ENCODE peak calls at places on chromosome X, in five cellular contexts. B, I, R, K and D are unnamed samples.

GRCh38 chrX:155938132-155938531 is 57.0 kb downstream of the VAMP7 start:
- DNase-seq in I (no peak), K (no peak), B (no peak), R (no peak), D (no peak)

GRCh38 chrX:31333181-31333831 is 261.5 kb upstream of the FTHL17 start:
- DNase-seq in B (no peak), R (no peak), K (no peak), I (no peak), D (peak)

GRCh38 chrX:9902651-9903050 is 64.5 kb upstream of the CLDN34 start:
- DNase-seq in I (no peak), R (no peak), B (no peak), K (no peak), D (peak)

GRCh38 chrX:19772759-19773623 is 114.4 kb downstream of the SH3KBP1 start:
- DNase-seq in R (no peak), I (no peak), K (no peak), B (no peak), D (no peak)

GRCh38 chrX:24259544-24260240 is 54.2 kb downstream of the SUPT20HL2 start:
- DNase-seq in R (no peak), K (peak), I (peak), B (peak), D (peak)

GRCh38 chrX:9149831-9150230 is 115.9 kb upstream of the FAM9B start:
- DNase-seq in I (no peak), B (no peak), R (no peak), K (no peak), D (peak)

GRCh38 chrX:12702509-12703091 is 88.6 kb upstream of the PRPS2 start:
- DNase-seq in K (peak), I (peak), B (peak), R (no peak), D (no peak)

GRCh38 chrX:155056877-155057792 is 13.8 kb downstream of the CMC4 start:
- DNase-seq in R (peak), I (peak), K (peak), B (peak), D (peak)

GRCh38 chrX:136227948-136228584 is 23.1 kb downstream of the MAP7D3 start:
- DNase-seq in I (no peak), K (no peak), B (no peak), R (no peak), D (peak)

GRCh38 chrX:150219374-150220185 is 143.5 kb upstream of the MAMLD1 start:
- DNase-seq in R (no peak), B (peak), K (no peak), I (no peak), D (peak)

GRCh38 chrX:20739038-20739745 is 472.5 kb upstream of the RPS6KA3 start:
- DNase-seq in I (no peak), K (no peak), R (no peak), B (no peak), D (no peak)

GRCh38 chrX:22800360-22800759 is 199.4 kb upstream of the DDX53 start:
- DNase-seq in R (no peak), K (no peak), B (peak), I (no peak), D (peak)

GRCh38 chrX:151359931-151360871 is 36.8 kb upstream of the VMA21 start:
- DNase-seq in I (peak), B (no peak), R (no peak), K (peak), D (no peak)

GRCh38 chrX:133660356-133660755 is 245.1 kb upstream of the GPC4 start:
- DNase-seq in I (no peak), R (no peak), K (no peak), B (no peak), D (peak)

GRCh38 chrX:72479324-72480274 is 93.0 kb downstream of the HDAC8 start:
- DNase-seq in I (peak), B (no peak), R (no peak), K (no peak), D (no peak)

GRCh38 chrX:124504106-124504983 is 158.0 kb downstream of the SH2D1A start:
- DNase-seq in B (no peak), R (no peak), I (no peak), K (no peak), D (no peak)

GRCh38 chrX:50971390-50971789 is 60.9 kb downstream of the BMP15 start:
- DNase-seq in K (no peak), I (no peak), B (no peak), R (no peak), D (no peak)

GRCh38 chrX:129622757-129623301 is 31.9 kb downstream of the APLN start:
- DNase-seq in K (no peak), B (no peak), R (peak), I (no peak), D (peak)

GRCh38 chrX:100812216-100813158 is 7.7 kb upstream of the CSTF2 start:
- DNase-seq in R (no peak), K (no peak), I (no peak), B (no peak), D (no peak)

GRCh38 chrX:154037754-154038153 is 18.1 kb upstream of the IRAK1 start:
- DNase-seq in R (no peak), K (no peak), I (peak), B (no peak), D (no peak)

GRCh38 chrX:130170752-130171445 is 863 bp upstream of the RAB33A start:
- DNase-seq in K (no peak), R (no peak), B (peak), I (no peak), D (no peak)

GRCh38 chrX:10507876-10508275 is 112.5 kb downstream of the MID1 start:
- DNase-seq in B (no peak), R (no peak), I (no peak), K (no peak), D (peak)

GRCh38 chrX:27679281-27679680 is 89.1 kb downstream of the DCAF8L2 start:
- DNase-seq in I (no peak), B (no peak), K (no peak), R (no peak), D (peak)

GRCh38 chrX:102902355-102902754 is 34.7 kb upstream of the RAB40AL start:
- DNase-seq in B (no peak), K (no peak), R (no peak), I (no peak), D (no peak)

GRCh38 chrX:24475480-24475879 is 10.4 kb downstream of the PDK3 start:
- DNase-seq in K (no peak), R (no peak), B (no peak), I (no peak), D (no peak)

GRCh38 chrX:68443155-68443868 is 10.0 kb upstream of the OPHN1 start:
- DNase-seq in I (peak), K (no peak), B (no peak), R (no peak), D (peak)

GRCh38 chrX:101206471-101206870 is 13.1 kb upstream of the DRP2 start:
- DNase-seq in B (peak), I (peak), R (no peak), K (peak), D (peak)

GRCh38 chrX:133523094-133523493 is 107.8 kb upstream of the GPC4 start:
- DNase-seq in I (no peak), B (no peak), K (no peak), R (no peak), D (no peak)

GRCh38 chrX:40085714-40086113 is 12.0 kb downstream of the BCOR start:
- DNase-seq in R (no peak), B (no peak), K (no peak), I (no peak), D (no peak)

GRCh38 chrX:55709735-55710134 is 7.8 kb upstream of the RRAGB start:
- DNase-seq in K (no peak), I (no peak), B (peak), R (no peak), D (no peak)

GRCh38 chrX:93874554-93874953 is 200.5 kb downstream of the FAM133A start:
- DNase-seq in B (peak), K (peak), I (peak), R (no peak), D (no peak)

GRCh38 chrX:64842492-64842891 is 133.8 kb downstream of the ZC4H2 start:
- DNase-seq in K (no peak), R (no peak), I (no peak), B (no peak), D (no peak)

GRCh38 chrX:150504399-150505186 is 63.8 kb upstream of the MTM1 start:
- DNase-seq in R (no peak), K (no peak), I (no peak), B (no peak), D (peak)

GRCh38 chrX:7689791-7690412 is 153.1 kb upstream of the VCX start:
- DNase-seq in R (no peak), B (no peak), K (no peak), I (no peak), D (no peak)

GRCh38 chrX:115147220-115147619 is 42.0 kb upstream of the RBMXL3 start:
- DNase-seq in B (peak), R (no peak), K (peak), I (no peak), D (peak)

GRCh38 chrX:149124526-149125108 is 380.5 kb downstream of the IDS start:
- DNase-seq in K (no peak), I (no peak), B (no peak), R (no peak), D (no peak)

GRCh38 chrX:149114874-149115273 is 390.2 kb downstream of the IDS start:
- DNase-seq in K (no peak), I (no peak), B (no peak), R (no peak), D (no peak)

GRCh38 chrX:149121526-149121925 is 383.6 kb downstream of the IDS start:
- DNase-seq in K (no peak), B (no peak), I (no peak), R (no peak), D (no peak)

GRCh38 chrX:149120459-149120858 is 384.6 kb downstream of the IDS start:
- DNase-seq in B (no peak), I (no peak), R (no peak), K (no peak), D (no peak)
- TF ChIP-seq MAFK in B (no peak), I (no peak), R (no peak), K (no peak), D (no peak)

GRCh38 chrX:47623540-47624027 is 3.9 kb upstream of the SYN1 start:
- DNase-seq in K (peak), R (peak), I (peak), B (peak), D (peak)
- H3K4me3 ChIP-seq in K (no peak), R (peak), I (no peak), B (peak), D (peak)

DNA sequence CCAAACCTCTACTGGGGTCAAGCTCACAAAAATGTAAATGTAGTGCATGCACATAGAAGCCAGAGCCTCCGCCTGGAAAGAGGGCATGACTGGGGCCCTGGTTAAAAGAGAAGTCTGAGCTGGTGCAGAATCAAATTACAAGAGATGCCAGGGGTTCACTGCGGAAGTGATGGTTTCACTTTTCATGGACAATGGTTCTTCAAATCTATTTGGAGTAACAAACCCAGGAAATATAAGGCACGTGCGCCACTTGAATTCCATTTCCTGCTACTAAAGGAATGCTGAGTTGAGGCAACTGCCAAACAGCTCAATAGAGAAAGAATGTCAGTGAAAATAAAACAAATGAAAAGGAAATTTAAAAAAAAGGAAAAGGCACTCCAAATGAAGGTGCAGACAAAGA is 79.8 kb downstream of the FUNDC1 start:
- DNase-seq in R (no peak), K (no peak), B (no peak), I (no peak), D (peak)
- TF ChIP-seq MAFK in R (no peak), K (no peak), B (no peak), I (no peak), D (no peak)

GRCh38 chrX:52983526-52983925 is 25.2 kb upstream of the FAM156A start:
- DNase-seq in I (no peak), R (no peak), B (no peak), K (no peak), D (no peak)
- H3K4me3 ChIP-seq in I (no peak), R (no peak), B (no peak), K (no peak), D (no peak)